ENCODE peak calls at places on chromosome 11, in four cellular contexts. B, N, L and C are unnamed samples. For H3K4me1, the result is how much of the 10 kb centered on the place peaks cover.

GRCh38 chr11:38491986-38492385 is 1894.0 kb upstream of the RAG2 start:
- DNase-seq in N (no peak), B (no peak), L (no peak), C (no peak)

GRCh38 chr11:14861680-14862079 is 30.4 kb downstream of the CYP2R1 start:
- DNase-seq in L (no peak), B (no peak), N (no peak), C (no peak)

GRCh38 chr11:26044389-26044788 is 287.5 kb upstream of the ANO3 start:
- DNase-seq in L (no peak), B (no peak), N (no peak), C (no peak)

GRCh38 chr11:10602945-10603344 is 34.5 kb upstream of the LYVE1 start:
- DNase-seq in B (no peak), N (no peak), L (no peak), C (no peak)

GRCh38 chr11:11155962-11156815 is 196.9 kb downstream of the CSNK2A3 start:
- DNase-seq in B (no peak), L (peak), N (peak), C (peak)

GRCh38 chr11:64268687-64269379 is 15.6 kb downstream of the BAD start:
- DNase-seq in L (peak), B (peak), N (no peak), C (peak)

GRCh38 chr11:116232364-116232801 is 540.4 kb downstream of the BUD13 start:
- DNase-seq in B (no peak), L (no peak), N (no peak), C (no peak)

GRCh38 chr11:33642461-33643166 is 58.0 kb downstream of the C11orf91 start:
- DNase-seq in B (no peak), N (no peak), L (no peak), C (no peak)

GRCh38 chr11:129881570-129882170 is 13.7 kb downstream of the NFRKB start:
- DNase-seq in L (peak), N (no peak), B (peak), C (peak)

GRCh38 chr11:86151188-86152005 is 82.5 kb upstream of the PICALM start:
- DNase-seq in L (no peak), N (no peak), B (peak), C (peak)

GRCh38 chr11:126081915-126082250 is 19.2 kb upstream of the CDON start:
- DNase-seq in N (no peak), L (no peak), B (no peak), C (no peak)
- H4K8ac ChIP-seq in N (no peak), L (no peak), B (no peak), C (no peak)

GRCh38 chr11:57483570-57483934 is 23.2 kb downstream of the RTN4RL2 start:
- DNase-seq in L (no peak), N (no peak), B (no peak), C (peak)

GRCh38 chr11:57487021-57487778 is 26.9 kb downstream of the RTN4RL2 start:
- DNase-seq in L (no peak), N (no peak), B (no peak), C (no peak)

GRCh38 chr11:57482782-57483569 is 22.6 kb downstream of the RTN4RL2 start:
- DNase-seq in B (peak), N (no peak), L (peak), C (peak)

GRCh38 chr11:57484141-57484710 is 23.9 kb downstream of the RTN4RL2 start:
- DNase-seq in N (no peak), L (no peak), B (no peak), C (no peak)

GRCh38 chr11:57485217-57486007 is 25.1 kb downstream of the RTN4RL2 start:
- DNase-seq in B (peak), N (no peak), L (no peak), C (no peak)
- H3K56ac ChIP-seq in B (no peak), N (no peak), L (no peak), C (no peak)

GRCh38 chr11:12449961-12450715 is 72.8 kb downstream of the PARVA start:
- DNase-seq in L (no peak), N (no peak), B (peak), C (peak)
- H3K4me1 ChIP-seq in L (under half), N (under half), B (under half), C (under half)

DNA sequence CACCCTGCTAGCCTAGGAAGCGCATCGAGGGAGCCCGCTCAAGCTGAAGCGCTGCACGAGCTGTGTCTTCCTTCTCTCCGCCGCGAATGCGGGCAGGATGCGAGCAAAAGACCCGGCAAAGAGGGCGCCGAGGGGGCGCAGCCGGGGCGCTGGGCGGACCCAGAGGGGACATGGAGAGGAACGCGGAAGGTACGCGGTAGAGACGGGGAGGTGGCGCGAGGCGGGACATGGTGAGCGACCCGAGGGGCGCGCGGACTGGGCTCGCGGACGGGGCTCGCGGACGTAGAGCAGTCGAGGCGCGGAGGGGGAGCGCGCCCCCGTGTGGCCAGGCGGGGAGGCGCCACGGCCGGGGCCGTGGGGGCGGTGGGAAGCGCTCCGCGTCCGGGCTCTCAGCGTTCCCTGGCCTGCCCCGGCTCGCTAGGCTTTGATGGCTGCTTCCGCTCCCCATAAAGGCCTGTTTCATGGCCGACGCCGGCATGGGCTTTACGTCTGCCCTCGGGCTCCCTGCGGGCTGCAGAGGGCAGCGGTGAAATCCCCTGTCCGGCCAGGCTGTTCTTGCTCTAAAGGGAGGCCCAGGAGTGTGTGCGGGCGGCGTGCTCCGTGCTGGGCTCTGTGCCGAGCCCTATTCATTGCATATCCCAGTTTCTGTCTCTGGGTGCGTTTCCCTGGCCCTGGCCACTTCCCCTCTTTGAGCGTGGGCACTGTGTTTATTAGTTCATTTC is 31.2 kb upstream of the TRIM29 start:
- DNase-seq in L (peak), N (peak), B (peak), C (peak)
- H4K8ac ChIP-seq in L (no peak), N (peak), B (no peak), C (no peak)

GRCh38 chr11:46696212-46696558 is 4.2 kb downstream of the ARHGAP1 start:
- DNase-seq in L (no peak), N (no peak), B (no peak), C (no peak)
- H3K56ac ChIP-seq in L (no peak), N (no peak), B (no peak), C (no peak)

GRCh38 chr11:110389946-110390345 is 39.8 kb upstream of the FDX1 start:
- DNase-seq in N (no peak), L (no peak), B (no peak), C (no peak)
- H3K4me1 ChIP-seq in N (under half), L (under half), B (under half), C (under half)

GRCh38 chr11:1692708-1693326 is 4.2 kb upstream of the KRTAP5-6 start:
- DNase-seq in N (no peak), L (no peak), B (no peak), C (no peak)
- H4K8ac ChIP-seq in N (peak), L (no peak), B (no peak), C (no peak)

GRCh38 chr11:57348636-57349323 is 10.6 kb downstream of the P2RX3 start:
- DNase-seq in L (no peak), N (no peak), B (peak), C (no peak)

GRCh38 chr11:57347336-57347735 is 9.2 kb downstream of the P2RX3 start:
- DNase-seq in N (no peak), L (no peak), B (no peak), C (no peak)

GRCh38 chr11:57345555-57346151 is 7.5 kb downstream of the P2RX3 start:
- DNase-seq in N (no peak), L (peak), B (peak), C (peak)

GRCh38 chr11:57349491-57350274 is 11.5 kb downstream of the P2RX3 start:
- DNase-seq in N (no peak), L (peak), B (peak), C (peak)

DNA sequence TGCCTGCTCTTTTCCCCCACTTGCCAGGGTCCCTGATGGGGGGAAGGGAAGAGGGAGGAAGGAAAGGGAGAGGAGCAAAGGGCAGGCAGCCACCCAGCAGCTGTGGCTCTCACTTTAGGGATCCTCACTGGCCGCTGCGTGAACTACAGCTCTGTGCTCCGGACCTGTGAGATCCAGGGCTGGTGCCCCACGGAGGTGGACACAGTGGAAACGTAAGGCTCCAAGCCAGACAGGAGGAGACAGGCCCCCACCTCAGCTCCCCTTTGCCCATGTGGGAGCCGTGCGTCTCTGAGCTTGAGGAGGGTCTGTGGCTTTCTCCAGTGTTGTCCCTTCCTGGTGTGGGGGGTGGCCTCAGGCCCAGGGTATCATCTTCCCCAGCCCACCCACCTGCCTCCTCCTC is 9.9 kb downstream of the P2RX3 start:
- DNase-seq in B (no peak), L (no peak), N (no peak), C (no peak)
- H3K56ac ChIP-seq in B (no peak), L (no peak), N (no peak), C (no peak)